ENCODE peak calls at places on chromosomes 6 and 20, in four cellular contexts. F is CD8-positive, alpha-beta T cell; B is left ventricle myocardium inferior; G is neural crest cell. K is an unnamed sample.
A peak's percentile ranks its signal among the peaks of the same experiment; 100 is the strongest.

GRCh38 chr6:101395345-101395744 is 1.8 kb downstream of the GRIK2 start:
- DNase-seq in G (no peak), B (no peak), F (no peak), K (no peak)

GRCh38 chr6:63441266-63441956 is 121.6 kb upstream of the LGSN start:
- DNase-seq in B (no peak), G (no peak), F (no peak), K (no peak)

GRCh38 chr6:163780993-163781392 is 366.5 kb downstream of the QKI start:
- DNase-seq in G (peak; percentile 16), F (no peak), B (peak; percentile 74), K (peak; percentile 89)

GRCh38 chr20:17501701-17502100 is 29.5 kb downstream of the BFSP1 start:
- DNase-seq in G (no peak), B (no peak), F (no peak), K (no peak)

GRCh38 chr6:108732101-108732870 is 115.9 kb upstream of the ARMC2 start:
- DNase-seq in G (no peak), B (no peak), F (no peak), K (no peak)

GRCh38 chr20:10634190-10634589 is 39.6 kb downstream of the JAG1 start:
- DNase-seq in G (no peak), B (no peak), F (no peak), K (no peak)

GRCh38 chr6:134174790-134175531 is 122.5 kb upstream of the SLC2A12 start:
- DNase-seq in B (peak; percentile 94), G (peak; percentile 89), F (peak; percentile 91), K (peak; percentile 93)

GRCh38 chr6:26602262-26602661 is 5.5 kb downstream of the ABT1 start:
- DNase-seq in G (no peak), B (no peak), F (no peak), K (no peak)

GRCh38 chr6:116248577-116248976 is 5.3 kb downstream of the TSPYL4 start:
- DNase-seq in G (no peak), B (no peak), F (no peak), K (no peak)

GRCh38 chr20:40636486-40636885 is 52.5 kb downstream of the MAFB start:
- DNase-seq in F (no peak), G (no peak), B (no peak), K (no peak)

GRCh38 chr20:52242237-52243230 is 51.0 kb upstream of the ZFP64 start:
- DNase-seq in G (no peak), F (no peak), B (no peak), K (no peak)

K was measured in psoas muscle.